ENCODE peak calls at places on chromosomes 2 and 18, in nine cellular contexts. One of them, this sample, is unnamed.

GRCh38 chr2:239789711-239790110 is 235.4 kb downstream of the NDUFA10 start:
- DNase-seq in HTR-8/SVneo: no peak
- DNase-seq in DMS 273 treated with DMSO at 0.1 percent for 48 hours: no peak
- DNase-seq in neural crest cell: no peak
- DNase-seq in neural progenitor cell: no peak
- DNase-seq in nephron progenitor cell: no peak
- DNase-seq in GM12865: no peak
- DNase-seq in stimulated activated CD8-positive, alpha-beta memory T cell treated with anti-CD3 and anti-CD28 coated beads, Interleukin-7, amount 100 ng/mL, for 4 hours: no peak
- DNase-seq in WTC11: no peak
- DNase-seq in this sample: no peak

GRCh38 chr2:205913668-205914067 is 172.3 kb downstream of the INO80D start:
- DNase-seq in GM12865: no peak
- DNase-seq in stimulated activated CD8-positive, alpha-beta memory T cell treated with anti-CD3 and anti-CD28 coated beads, Interleukin-7, amount 100 ng/mL, for 4 hours: no peak
- DNase-seq in WTC11: no peak
- DNase-seq in DMS 273 treated with DMSO at 0.1 percent for 48 hours: no peak
- DNase-seq in neural crest cell: no peak
- DNase-seq in neural progenitor cell: no peak
- DNase-seq in HTR-8/SVneo: no peak
- DNase-seq in nephron progenitor cell: no peak
- DNase-seq in this sample: no peak

GRCh38 chr2:238895901-238896600 is 48.2 kb downstream of the TWIST2 start:
- DNase-seq in DMS 273 treated with DMSO at 0.1 percent for 48 hours: no peak
- DNase-seq in GM12865: no peak
- DNase-seq in HTR-8/SVneo: peak; percentile 86
- DNase-seq in neural crest cell: peak; percentile 32
- DNase-seq in nephron progenitor cell: peak; percentile 71
- DNase-seq in WTC11: peak; percentile 32
- DNase-seq in neural progenitor cell: peak; percentile 57
- DNase-seq in stimulated activated CD8-positive, alpha-beta memory T cell treated with anti-CD3 and anti-CD28 coated beads, Interleukin-7, amount 100 ng/mL, for 4 hours: no peak
- DNase-seq in this sample: no peak

GRCh38 chr2:66874411-66874810 is 439.5 kb downstream of the MEIS1 start:
- DNase-seq in GM12865: no peak
- DNase-seq in HTR-8/SVneo: no peak
- DNase-seq in stimulated activated CD8-positive, alpha-beta memory T cell treated with anti-CD3 and anti-CD28 coated beads, Interleukin-7, amount 100 ng/mL, for 4 hours: no peak
- DNase-seq in neural progenitor cell: no peak
- DNase-seq in DMS 273 treated with DMSO at 0.1 percent for 48 hours: no peak
- DNase-seq in WTC11: no peak
- DNase-seq in nephron progenitor cell: no peak
- DNase-seq in neural crest cell: no peak
- DNase-seq in this sample: no peak

GRCh38 chr2:71190959-71191943 is 35.7 kb downstream of the PAIP2B start:
- DNase-seq in neural crest cell: no peak
- DNase-seq in DMS 273 treated with DMSO at 0.1 percent for 48 hours: peak; percentile 4
- DNase-seq in GM12865: no peak
- DNase-seq in nephron progenitor cell: no peak
- DNase-seq in WTC11: no peak
- DNase-seq in neural progenitor cell: no peak
- DNase-seq in HTR-8/SVneo: peak; percentile 20
- DNase-seq in stimulated activated CD8-positive, alpha-beta memory T cell treated with anti-CD3 and anti-CD28 coated beads, Interleukin-7, amount 100 ng/mL, for 4 hours: no peak
- DNase-seq in this sample: no peak

GRCh38 chr2:28621172-28622100 is 125.6 kb downstream of the PLB1 start:
- DNase-seq in GM12865: peak; percentile 51
- DNase-seq in stimulated activated CD8-positive, alpha-beta memory T cell treated with anti-CD3 and anti-CD28 coated beads, Interleukin-7, amount 100 ng/mL, for 4 hours: peak; percentile 70
- DNase-seq in WTC11: peak; percentile 45
- DNase-seq in DMS 273 treated with DMSO at 0.1 percent for 48 hours: no peak
- DNase-seq in nephron progenitor cell: peak; percentile 25
- DNase-seq in neural progenitor cell: peak; percentile 70
- DNase-seq in HTR-8/SVneo: peak; percentile 75
- DNase-seq in neural crest cell: peak; percentile 39
- DNase-seq in this sample: peak; percentile 43

GRCh38 chr2:190722061-190722759 is 73.3 kb downstream of the NAB1 start:
- DNase-seq in neural progenitor cell: no peak
- DNase-seq in nephron progenitor cell: no peak
- DNase-seq in GM12865: peak; percentile 84
- DNase-seq in stimulated activated CD8-positive, alpha-beta memory T cell treated with anti-CD3 and anti-CD28 coated beads, Interleukin-7, amount 100 ng/mL, for 4 hours: no peak
- DNase-seq in HTR-8/SVneo: no peak
- DNase-seq in neural crest cell: no peak
- DNase-seq in WTC11: no peak
- DNase-seq in DMS 273 treated with DMSO at 0.1 percent for 48 hours: no peak
- DNase-seq in this sample: no peak

GRCh38 chr2:61549546-61549945 is 11.4 kb upstream of the XPO1 start:
- DNase-seq in HTR-8/SVneo: no peak
- DNase-seq in GM12865: no peak
- DNase-seq in WTC11: no peak
- DNase-seq in stimulated activated CD8-positive, alpha-beta memory T cell treated with anti-CD3 and anti-CD28 coated beads, Interleukin-7, amount 100 ng/mL, for 4 hours: no peak
- DNase-seq in neural progenitor cell: peak; percentile 18
- DNase-seq in DMS 273 treated with DMSO at 0.1 percent for 48 hours: peak; percentile 12
- DNase-seq in nephron progenitor cell: no peak
- DNase-seq in neural crest cell: no peak
- DNase-seq in this sample: no peak

GRCh38 chr2:67626656-67627055 is 229.5 kb downstream of the ETAA1 start:
- DNase-seq in neural progenitor cell: peak; percentile 26
- DNase-seq in WTC11: no peak
- DNase-seq in DMS 273 treated with DMSO at 0.1 percent for 48 hours: no peak
- DNase-seq in HTR-8/SVneo: peak; percentile 45
- DNase-seq in nephron progenitor cell: no peak
- DNase-seq in GM12865: no peak
- DNase-seq in neural crest cell: no peak
- DNase-seq in stimulated activated CD8-positive, alpha-beta memory T cell treated with anti-CD3 and anti-CD28 coated beads, Interleukin-7, amount 100 ng/mL, for 4 hours: no peak
- DNase-seq in this sample: no peak

GRCh38 chr18:48818329-48819254 is 132.2 kb downstream of the SMAD7 start:
- DNase-seq in neural progenitor cell: no peak
- DNase-seq in WTC11: peak; percentile 4
- DNase-seq in HTR-8/SVneo: no peak
- DNase-seq in DMS 273 treated with DMSO at 0.1 percent for 48 hours: no peak
- DNase-seq in GM12865: no peak
- DNase-seq in neural crest cell: no peak
- DNase-seq in stimulated activated CD8-positive, alpha-beta memory T cell treated with anti-CD3 and anti-CD28 coated beads, Interleukin-7, amount 100 ng/mL, for 4 hours: no peak
- DNase-seq in nephron progenitor cell: no peak
- DNase-seq in this sample: no peak

GRCh38 chr2:240593703-240594451 is 7.3 kb downstream of the CAPN10 start:
- DNase-seq in GM12865: no peak
- DNase-seq in DMS 273 treated with DMSO at 0.1 percent for 48 hours: no peak
- DNase-seq in neural crest cell: no peak
- DNase-seq in nephron progenitor cell: no peak
- DNase-seq in neural progenitor cell: no peak
- DNase-seq in stimulated activated CD8-positive, alpha-beta memory T cell treated with anti-CD3 and anti-CD28 coated beads, Interleukin-7, amount 100 ng/mL, for 4 hours: no peak
- DNase-seq in WTC11: peak; percentile 5
- DNase-seq in HTR-8/SVneo: no peak
- DNase-seq in this sample: no peak

This sample was measured in A549.